ENCODE peak calls at places on chromosomes 2 and 18, in four cellular contexts. C is heart left ventricle, L is upper lobe of right lung, Q is fibroblast of lung. U is an unnamed sample.

GRCh38 chr2:178084273-178084672 is 11.7 kb upstream of the PDE11A start:
- DNase-seq in C (no peak), L (no peak), Q (no peak), U (no peak)

GRCh38 chr2:155418753-155419152 is 720.3 kb downstream of the KCNJ3 start:
- DNase-seq in C (no peak), L (no peak), Q (no peak), U (no peak)

GRCh38 chr2:72198532-72199241 is 51.0 kb upstream of the CYP26B1 start:
- DNase-seq in C (no peak), L (no peak), Q (peak), U (no peak)

GRCh38 chr2:239233576-239233975 is 167.2 kb downstream of the HDAC4 start:
- DNase-seq in C (no peak), L (no peak), Q (no peak), U (no peak)

GRCh38 chr18:75377975-75378673 is 49.4 kb downstream of the SMIM21 start:
- DNase-seq in C (no peak), L (no peak), Q (no peak), U (no peak)

GRCh38 chr18:77078671-77079070 is 53.9 kb downstream of the MBP start:
- DNase-seq in C (no peak), L (no peak), Q (no peak), U (no peak)

GRCh38 chr2:216478151-216478550 is 20.5 kb upstream of the RPL37A start:
- DNase-seq in C (no peak), L (no peak), Q (peak), U (no peak)

GRCh38 chr2:203870942-203871341 is 3.4 kb downstream of the CTLA4 start:
- DNase-seq in C (no peak), L (no peak), Q (no peak), U (no peak)

GRCh38 chr2:217977840-217978535 is 24.8 kb downstream of the TNS1 start:
- DNase-seq in C (peak), L (peak), Q (no peak), U (no peak)
- H3K4me3 ChIP-seq in C (peak), L (peak), Q (no peak), U (no peak)

GRCh38 chr2:69789762-69790600 is 39.5 kb upstream of the GMCL1 start:
- DNase-seq in C (no peak), L (no peak), Q (peak), U (no peak)
- H3K4me3 ChIP-seq in C (peak), L (no peak), Q (no peak), U (no peak)

GRCh38 chr18:47627030-47627429 is 303.4 kb downstream of the SMAD2 start:
- DNase-seq in C (no peak), L (no peak), Q (no peak), U (no peak)

GRCh38 chr18:47632970-47633635 is 297.4 kb downstream of the SMAD2 start:
- DNase-seq in C (no peak), L (no peak), Q (no peak), U (no peak)

DNA sequence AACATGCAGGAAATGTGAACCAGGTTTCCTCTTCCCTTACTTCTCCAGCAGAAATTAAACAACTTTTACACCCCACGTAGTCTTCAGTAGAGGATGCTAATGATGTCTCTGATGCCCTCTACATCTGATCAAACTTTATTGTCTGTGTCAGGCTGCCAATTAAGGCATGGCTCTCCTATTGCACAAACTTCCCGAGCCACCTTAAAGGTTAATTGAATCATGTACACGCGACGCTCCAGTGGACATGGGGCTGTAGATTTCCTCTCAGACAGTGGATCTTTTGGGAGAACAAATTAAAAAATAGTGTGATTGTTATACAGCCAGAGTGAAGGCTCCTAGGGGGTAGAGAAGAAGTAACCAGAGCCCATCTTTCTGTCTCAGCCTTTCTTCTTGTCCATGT is 301.6 kb downstream of the SMAD2 start:
- DNase-seq in C (no peak), L (no peak), Q (no peak), U (no peak)
- H3K4me3 ChIP-seq in C (no peak), L (no peak), Q (no peak), U (no peak)

GRCh38 chr2:100928235-100928634 is 73.9 kb upstream of the RPL31 start:
- DNase-seq in C (no peak), L (no peak), Q (no peak), U (no peak)

GRCh38 chr2:100924520-100925451 is 77.3 kb upstream of the RPL31 start:
- DNase-seq in C (peak), L (no peak), Q (peak), U (no peak)

GRCh38 chr2:100921685-100922161 is 80.4 kb upstream of the RPL31 start:
- DNase-seq in C (no peak), L (no peak), Q (peak), U (no peak)

GRCh38 chr2:100923461-100924020 is 78.5 kb upstream of the RPL31 start:
- DNase-seq in C (no peak), L (no peak), Q (no peak), U (no peak)

DNA sequence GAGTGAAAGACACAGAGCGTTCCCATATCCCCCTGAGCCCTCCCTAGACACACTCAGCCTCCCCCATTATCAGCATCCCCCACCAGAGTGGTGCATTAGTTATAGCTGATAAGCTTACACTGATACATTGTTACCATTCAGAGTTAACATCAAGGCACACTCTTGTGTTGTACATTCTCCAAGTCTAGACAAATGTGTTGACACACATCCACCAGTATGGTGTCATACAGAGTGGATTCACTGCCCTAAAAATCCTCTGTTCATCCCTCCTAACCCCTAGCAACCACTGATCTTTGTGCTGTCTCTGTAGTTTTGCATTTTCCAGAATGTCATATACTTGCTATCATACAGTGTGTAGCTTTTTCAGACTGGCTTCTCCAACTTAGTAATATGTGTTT is 78.0 kb upstream of the RPL31 start:
- DNase-seq in C (no peak), L (no peak), Q (peak), U (no peak)
- H3K4me3 ChIP-seq in C (peak), L (peak), Q (no peak), U (no peak)

GRCh38 chr2:78757191-78757590 is 268.3 kb upstream of the REG3G start:
- DNase-seq in C (no peak), L (no peak), Q (no peak), U (no peak)
- H3K4me3 ChIP-seq in C (no peak), L (no peak), Q (no peak), U (no peak)

GRCh38 chr2:226589043-226589442 is 210.6 kb downstream of the IRS1 start:
- DNase-seq in C (no peak), L (no peak), Q (no peak), U (no peak)
- H3K4me3 ChIP-seq in C (no peak), L (no peak), Q (no peak), U (no peak)

GRCh38 chr2:101305492-101306123 is 2.9 kb downstream of the RNF149 start:
- DNase-seq in C (no peak), L (no peak), Q (peak), U (no peak)
- H3K4me3 ChIP-seq in C (peak), L (peak), Q (no peak), U (no peak)